ENCODE peak calls at places on chromosomes 2 and 18, in six cellular contexts. E, W, I, S, H and B are unnamed samples.
A peak's percentile ranks its signal among the peaks of the same experiment; 100 is the strongest.

GRCh38 chr2:40962026-40962425 is 510.1 kb upstream of the SLC8A1 start:
- DNase-seq in H (no peak), W (no peak), S (no peak), I (no peak), E (no peak), B (peak; percentile 37)

GRCh38 chr2:148273158-148273691 is 252.3 kb downstream of the MBD5 start:
- DNase-seq in W (no peak), H (no peak), E (no peak), S (no peak), I (peak; percentile 62), B (no peak)

GRCh38 chr2:189304360-189304759 is 124.8 kb upstream of the COL5A2 start:
- DNase-seq in H (no peak), E (no peak), W (no peak), I (no peak), S (no peak), B (no peak)

GRCh38 chr18:12246849-12247808 is 7.0 kb upstream of the CIDEA start:
- DNase-seq in W (no peak), H (no peak), I (no peak), E (no peak), S (no peak), B (no peak)

GRCh38 chr2:155310589-155310988 is 612.1 kb downstream of the KCNJ3 start:
- DNase-seq in W (no peak), E (no peak), I (no peak), H (peak; percentile 42), S (no peak), B (no peak)

GRCh38 chr2:72326759-72327158 is 179.1 kb upstream of the CYP26B1 start:
- DNase-seq in S (no peak), W (no peak), I (no peak), E (no peak), H (no peak), B (no peak)

GRCh38 chr2:120780402-120780801 is 44.7 kb downstream of the GLI2 start:
- DNase-seq in S (no peak), E (no peak), H (no peak), W (no peak), I (no peak), B (no peak)

GRCh38 chr2:33322099-33322498 is 154.3 kb upstream of the RASGRP3 start:
- DNase-seq in S (no peak), E (no peak), H (no peak), W (no peak), I (peak; percentile 12), B (no peak)

GRCh38 chr2:216643986-216644662 is 10.9 kb downstream of the IGFBP2 start:
- DNase-seq in H (no peak), E (no peak), W (peak; percentile 70), I (no peak), S (no peak), B (no peak)

GRCh38 chr2:151774506-151774905 is 40.2 kb upstream of the NEB start:
- DNase-seq in W (no peak), S (no peak), I (no peak), H (no peak), E (no peak), B (no peak)

GRCh38 chr18:6482198-6482977 is 67.7 kb upstream of the L3MBTL4 start:
- DNase-seq in I (peak; percentile 14), E (no peak), S (no peak), W (peak; percentile 60), H (no peak), B (no peak)

GRCh38 chr18:11955299-11956029 is 25.8 kb upstream of the IMPA2 start:
- DNase-seq in W (no peak), E (no peak), H (peak; percentile 44), I (no peak), S (no peak), B (peak; percentile 47)

GRCh38 chr2:240812721-240813120 is 7.3 kb downstream of the KIF1A start:
- DNase-seq in E (no peak), W (peak; percentile 23), H (no peak), I (no peak), S (no peak), B (no peak)